ENCODE peak calls at places on chromosomes 12 and 14, in five cellular contexts. B is left lung; G is activated CD4-positive, alpha-beta memory T cell treated with anti-CD3 and anti-CD28 coated beads for 36 hours; U is SK-N-DZ; M is HFF-Myc. P is an unnamed sample.

GRCh38 chr14:26056232-26056631 is 541.6 kb downstream of the NOVA1 start:
- DNase-seq in G (no peak), B (no peak), M (no peak), U (no peak), P (no peak)

GRCh38 chr12:112870267-112870980 is 36.3 kb upstream of the OAS1 start:
- DNase-seq in M (no peak), U (no peak), B (no peak), G (no peak), P (no peak)

GRCh38 chr14:32232481-32232880 is 29.4 kb upstream of the RNU6-8 start:
- DNase-seq in G (no peak), B (no peak), M (no peak), U (no peak), P (no peak)

GRCh38 chr14:52044791-52045522 is 23.9 kb downstream of the NID2 start:
- DNase-seq in G (peak; percentile 18), M (no peak), B (no peak), U (no peak), P (no peak)

GRCh38 chr14:95341115-95341514 is 21.4 kb upstream of the CLMN start:
- DNase-seq in M (no peak), B (no peak), G (no peak), U (no peak), P (no peak)

GRCh38 chr12:124554429-124555029 is 12.9 kb downstream of the NCOR2 start:
- DNase-seq in B (peak; percentile 69), G (no peak), M (no peak), U (no peak), P (no peak)

GRCh38 chr14:74980746-74981661 is 21.7 kb upstream of the EIF2B2 start:
- DNase-seq in B (no peak), M (no peak), G (no peak), U (peak; percentile 58), P (no peak)

GRCh38 chr14:99564903-99565259 is 39.1 kb downstream of the CCDC85C start:
- DNase-seq in U (peak; percentile 54), B (no peak), G (no peak), M (no peak), P (no peak)

GRCh38 chr14:89436274-89436656 is 19.2 kb upstream of the FOXN3 start:
- DNase-seq in B (no peak), G (no peak), U (no peak), M (no peak), P (no peak)

GRCh38 chr14:90788031-90788430 is 28.2 kb downstream of the TTC7B start:
- DNase-seq in M (no peak), U (no peak), B (no peak), G (no peak), P (no peak)

GRCh38 chr14:90454041-90455000 is 57.5 kb downstream of the CALM1 start:
- DNase-seq in G (no peak), U (peak; percentile 96), M (peak; percentile 45), B (no peak), P (no peak)

GRCh38 chr14:99534863-99535262 is 53.7 kb downstream of the CCNK start:
- DNase-seq in U (no peak), M (no peak), G (no peak), B (no peak), P (no peak)

GRCh38 chr14:73726025-73726961 is 12.1 kb upstream of the PNMA1 start:
- DNase-seq in U (no peak), B (no peak), G (no peak), M (no peak), P (no peak)

GRCh38 chr12:68189766-68190700 is 30.5 kb upstream of the IFNG start:
- DNase-seq in G (peak; percentile 59), B (no peak), U (no peak), M (no peak), P (no peak)

GRCh38 chr14:102338724-102339123 is 19.2 kb downstream of the ZNF839 start:
- DNase-seq in U (no peak), B (no peak), G (no peak), M (no peak), P (no peak)

GRCh38 chr12:12622418-12622817 is 10.7 kb downstream of the CREBL2 start:
- DNase-seq in G (no peak), U (no peak), B (no peak), M (no peak), P (no peak)

GRCh38 chr14:68655961-68656360 is 136.9 kb downstream of the ZFP36L1 start:
- DNase-seq in G (no peak), B (no peak), M (no peak), U (peak; percentile 26), P (no peak)

GRCh38 chr12:95532851-95533250 is 18.4 kb downstream of the USP44 start:
- DNase-seq in U (no peak), M (peak; percentile 7), B (no peak), G (peak; percentile 33), P (no peak)

GRCh38 chr14:101491841-101492240 is 69.5 kb upstream of the DIO3 start:
- DNase-seq in B (no peak), U (no peak), M (no peak), G (no peak), P (no peak)

GRCh38 chr12:67667276-67668073 is 18.9 kb downstream of the DYRK2 start:
- DNase-seq in B (peak; percentile 67), U (no peak), G (no peak), M (no peak), P (no peak)

GRCh38 chr12:12776261-12776660 is 9.2 kb upstream of the APOLD1 start:
- DNase-seq in U (no peak), B (no peak), G (no peak), M (no peak), P (no peak)

P was measured in activated T-cell treated with anti-CD3 and anti-CD28 coated beads, Interleukin-2, amount 50 U/mL, for 1 hour.